ENCODE peak calls at places on chromosomes 4 and X, in ten cellular contexts. One of them, this sample, is unnamed.

GRCh38 chrX:9911479-9911878 is 55.7 kb upstream of the CLDN34 start:
- DNase-seq in HFF-Myc: no peak
- DNase-seq in ovary: no peak
- DNase-seq in fibroblast of pulmonary artery: peak
- DNase-seq in AG04449: no peak
- DNase-seq in choroid plexus epithelial cell: peak
- DNase-seq in A549: no peak
- DNase-seq in AG10803: peak
- DNase-seq in sigmoid colon: no peak
- DNase-seq in GM12865: no peak
- DNase-seq in this sample: no peak

GRCh38 chr4:107044170-107044569 is 8.1 kb upstream of the DKK2 start:
- DNase-seq in HFF-Myc: no peak
- DNase-seq in ovary: no peak
- DNase-seq in fibroblast of pulmonary artery: no peak
- DNase-seq in AG04449: no peak
- DNase-seq in choroid plexus epithelial cell: peak
- DNase-seq in A549: no peak
- DNase-seq in AG10803: no peak
- DNase-seq in sigmoid colon: no peak
- DNase-seq in GM12865: no peak
- DNase-seq in this sample: no peak

GRCh38 chr4:5888222-5888701 is 4.6 kb downstream of the CRMP1 start:
- DNase-seq in HFF-Myc: no peak
- DNase-seq in ovary: no peak
- DNase-seq in fibroblast of pulmonary artery: no peak
- DNase-seq in AG04449: no peak
- DNase-seq in choroid plexus epithelial cell: no peak
- DNase-seq in A549: no peak
- DNase-seq in AG10803: no peak
- DNase-seq in sigmoid colon: no peak
- DNase-seq in GM12865: no peak
- DNase-seq in this sample: no peak

GRCh38 chrX:47697171-47697570 is 38.2 kb upstream of the UXT start:
- DNase-seq in HFF-Myc: no peak
- DNase-seq in ovary: no peak
- DNase-seq in fibroblast of pulmonary artery: peak
- DNase-seq in AG04449: no peak
- DNase-seq in choroid plexus epithelial cell: peak
- DNase-seq in A549: no peak
- DNase-seq in AG10803: peak
- DNase-seq in sigmoid colon: no peak
- DNase-seq in GM12865: no peak
- DNase-seq in this sample: no peak

GRCh38 chrX:147832707-147833348 is 78.9 kb upstream of the FMR1 start:
- DNase-seq in HFF-Myc: no peak
- DNase-seq in ovary: no peak
- DNase-seq in fibroblast of pulmonary artery: no peak
- DNase-seq in AG04449: no peak
- DNase-seq in choroid plexus epithelial cell: no peak
- DNase-seq in A549: no peak
- DNase-seq in AG10803: no peak
- DNase-seq in sigmoid colon: no peak
- DNase-seq in GM12865: no peak
- DNase-seq in this sample: no peak

GRCh38 chr4:6887591-6888371 is 21.8 kb upstream of the TBC1D14 start:
- DNase-seq in HFF-Myc: no peak
- DNase-seq in ovary: no peak
- DNase-seq in fibroblast of pulmonary artery: no peak
- DNase-seq in AG04449: no peak
- DNase-seq in choroid plexus epithelial cell: peak
- DNase-seq in A549: no peak
- DNase-seq in AG10803: no peak
- DNase-seq in sigmoid colon: no peak
- DNase-seq in GM12865: no peak
- DNase-seq in this sample: no peak

GRCh38 chr4:87502580-87503238 is 26.5 kb downstream of the SPARCL1 start:
- DNase-seq in HFF-Myc: no peak
- DNase-seq in ovary: no peak
- DNase-seq in fibroblast of pulmonary artery: peak
- DNase-seq in AG04449: no peak
- DNase-seq in choroid plexus epithelial cell: peak
- DNase-seq in A549: no peak
- DNase-seq in AG10803: peak
- DNase-seq in sigmoid colon: no peak
- DNase-seq in GM12865: no peak
- DNase-seq in this sample: no peak

GRCh38 chrX:5646818-5647217 is 581.8 kb downstream of the NLGN4X start:
- DNase-seq in HFF-Myc: no peak
- DNase-seq in ovary: no peak
- DNase-seq in fibroblast of pulmonary artery: no peak
- DNase-seq in AG04449: no peak
- DNase-seq in choroid plexus epithelial cell: no peak
- DNase-seq in A549: no peak
- DNase-seq in AG10803: no peak
- DNase-seq in sigmoid colon: no peak
- DNase-seq in GM12865: peak
- DNase-seq in this sample: no peak

GRCh38 chr4:104728380-104729122 is 233.9 kb upstream of the CXXC4 start:
- DNase-seq in HFF-Myc: no peak
- DNase-seq in ovary: no peak
- DNase-seq in fibroblast of pulmonary artery: peak
- DNase-seq in AG04449: no peak
- DNase-seq in choroid plexus epithelial cell: peak
- DNase-seq in A549: peak
- DNase-seq in AG10803: peak
- DNase-seq in sigmoid colon: no peak
- DNase-seq in GM12865: no peak
- DNase-seq in this sample: no peak

GRCh38 chr4:118557298-118557851 is 127.8 kb upstream of the METTL14 start:
- DNase-seq in HFF-Myc: peak
- DNase-seq in ovary: no peak
- DNase-seq in fibroblast of pulmonary artery: peak
- DNase-seq in AG04449: peak
- DNase-seq in choroid plexus epithelial cell: peak
- DNase-seq in A549: no peak
- DNase-seq in AG10803: peak
- DNase-seq in sigmoid colon: no peak
- DNase-seq in GM12865: peak
- DNase-seq in this sample: no peak

GRCh38 chr4:137193564-137193963 is 338.7 kb downstream of the PCDH18 start:
- DNase-seq in HFF-Myc: no peak
- DNase-seq in ovary: no peak
- DNase-seq in fibroblast of pulmonary artery: no peak
- DNase-seq in AG04449: no peak
- DNase-seq in choroid plexus epithelial cell: no peak
- DNase-seq in A549: no peak
- DNase-seq in AG10803: no peak
- DNase-seq in sigmoid colon: no peak
- DNase-seq in GM12865: no peak
- DNase-seq in this sample: no peak

GRCh38 chr4:180827193-180827592 is 1416.0 kb upstream of the TENM3 start:
- DNase-seq in HFF-Myc: no peak
- DNase-seq in ovary: no peak
- DNase-seq in fibroblast of pulmonary artery: peak
- DNase-seq in AG04449: no peak
- DNase-seq in choroid plexus epithelial cell: peak
- DNase-seq in A549: no peak
- DNase-seq in AG10803: peak
- DNase-seq in sigmoid colon: no peak
- DNase-seq in GM12865: no peak
- DNase-seq in this sample: peak

GRCh38 chr4:73917081-73917501 is 47.9 kb downstream of the CXCL1 start:
- DNase-seq in HFF-Myc: peak
- DNase-seq in ovary: no peak
- DNase-seq in fibroblast of pulmonary artery: peak
- DNase-seq in AG04449: peak
- DNase-seq in choroid plexus epithelial cell: peak
- DNase-seq in A549: peak
- DNase-seq in AG10803: peak
- DNase-seq in sigmoid colon: no peak
- DNase-seq in GM12865: no peak
- DNase-seq in this sample: peak

GRCh38 chr4:130257271-130257670 is 1161.3 kb downstream of the C4orf33 start:
- DNase-seq in HFF-Myc: no peak
- DNase-seq in ovary: no peak
- DNase-seq in fibroblast of pulmonary artery: peak
- DNase-seq in AG04449: peak
- DNase-seq in choroid plexus epithelial cell: peak
- DNase-seq in A549: peak
- DNase-seq in AG10803: peak
- DNase-seq in sigmoid colon: no peak
- DNase-seq in GM12865: no peak
- DNase-seq in this sample: no peak

GRCh38 chr4:178672512-178672911 is 1230.3 kb upstream of the AGA start:
- DNase-seq in HFF-Myc: no peak
- DNase-seq in ovary: no peak
- DNase-seq in fibroblast of pulmonary artery: no peak
- DNase-seq in AG04449: no peak
- DNase-seq in choroid plexus epithelial cell: no peak
- DNase-seq in A549: no peak
- DNase-seq in AG10803: no peak
- DNase-seq in sigmoid colon: no peak
- DNase-seq in GM12865: no peak
- DNase-seq in this sample: no peak

GRCh38 chr4:178665916-178666315 is 1223.7 kb upstream of the AGA start:
- DNase-seq in HFF-Myc: no peak
- DNase-seq in ovary: no peak
- DNase-seq in fibroblast of pulmonary artery: no peak
- DNase-seq in AG04449: no peak
- DNase-seq in choroid plexus epithelial cell: no peak
- DNase-seq in A549: no peak
- DNase-seq in AG10803: no peak
- DNase-seq in sigmoid colon: no peak
- DNase-seq in GM12865: no peak
- DNase-seq in this sample: no peak

DNA sequence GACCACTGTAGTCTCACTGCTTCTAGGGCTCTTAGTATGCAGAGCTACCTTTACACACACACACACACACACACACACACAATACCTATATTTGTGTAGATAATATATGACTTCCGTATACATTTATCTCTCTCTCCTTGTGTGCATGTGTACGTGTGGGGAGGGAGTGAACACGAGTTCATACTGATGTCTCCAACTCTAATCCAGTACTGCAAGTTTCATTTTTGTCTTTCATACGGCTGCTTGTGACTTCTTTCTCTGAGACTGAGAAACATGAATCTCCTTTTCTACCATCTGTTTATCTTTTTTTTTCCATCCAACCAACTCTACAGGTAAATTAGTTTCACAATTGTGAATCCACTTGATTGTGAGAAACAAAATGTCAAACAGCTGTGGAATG is 1229.5 kb upstream of the AGA start:
- DNase-seq in HFF-Myc: no peak
- DNase-seq in ovary: no peak
- DNase-seq in fibroblast of pulmonary artery: no peak
- DNase-seq in AG04449: no peak
- DNase-seq in choroid plexus epithelial cell: no peak
- DNase-seq in A549: no peak
- DNase-seq in AG10803: no peak
- DNase-seq in sigmoid colon: no peak
- DNase-seq in GM12865: no peak
- DNase-seq in this sample: no peak
- H3K4me3 ChIP-seq in HFF-Myc: no peak
- H3K4me3 ChIP-seq in ovary: no peak
- H3K4me3 ChIP-seq in fibroblast of pulmonary artery: no peak
- H3K4me3 ChIP-seq in AG04449: no peak
- H3K4me3 ChIP-seq in choroid plexus epithelial cell: no peak
- H3K4me3 ChIP-seq in A549: no peak
- H3K4me3 ChIP-seq in AG10803: no peak
- H3K4me3 ChIP-seq in sigmoid colon: no peak
- H3K4me3 ChIP-seq in GM12865: no peak
- H3K4me3 ChIP-seq in this sample: no peak

GRCh38 chr4:173318648-173319211 is 15.4 kb downstream of the HMGB2 start:
- DNase-seq in HFF-Myc: no peak
- DNase-seq in ovary: no peak
- DNase-seq in fibroblast of pulmonary artery: peak
- DNase-seq in AG04449: no peak
- DNase-seq in choroid plexus epithelial cell: peak
- DNase-seq in A549: peak
- DNase-seq in AG10803: peak
- DNase-seq in sigmoid colon: no peak
- DNase-seq in GM12865: no peak
- DNase-seq in this sample: no peak
- TF ChIP-seq CTCF in HFF-Myc: no peak
- TF ChIP-seq CTCF in ovary: peak
- TF ChIP-seq CTCF in fibroblast of pulmonary artery: peak
- TF ChIP-seq CTCF in AG04449: no peak
- TF ChIP-seq CTCF in choroid plexus epithelial cell: peak
- TF ChIP-seq CTCF in A549: peak
- TF ChIP-seq CTCF in AG10803: peak
- TF ChIP-seq CTCF in sigmoid colon: peak
- TF ChIP-seq CTCF in GM12865: no peak
- TF ChIP-seq CTCF in this sample: peak

DNA sequence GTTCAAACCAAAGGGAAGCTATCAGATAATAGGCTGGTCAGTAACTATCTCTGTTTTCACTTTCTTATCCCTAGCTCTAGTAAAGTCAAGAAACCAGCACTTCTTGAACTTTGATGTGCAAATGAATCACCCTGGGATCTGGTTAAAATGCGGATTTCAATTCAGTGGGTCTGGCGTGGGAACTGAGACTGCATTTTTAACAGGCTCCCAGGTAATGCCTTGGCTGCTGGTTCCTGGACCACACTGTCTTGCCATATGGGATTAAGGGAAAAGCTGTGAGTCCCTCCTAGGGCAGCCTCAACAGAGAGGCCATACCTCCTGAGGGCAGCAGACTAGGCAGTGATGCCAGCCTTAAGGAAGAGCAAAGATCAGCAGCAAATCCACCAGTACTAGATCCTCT is 1.7 kb downstream of the RNF175 start:
- DNase-seq in HFF-Myc: no peak
- DNase-seq in ovary: no peak
- DNase-seq in fibroblast of pulmonary artery: no peak
- DNase-seq in AG04449: no peak
- DNase-seq in choroid plexus epithelial cell: no peak
- DNase-seq in A549: no peak
- DNase-seq in AG10803: no peak
- DNase-seq in sigmoid colon: no peak
- DNase-seq in GM12865: no peak
- DNase-seq in this sample: no peak
- H3K4me3 ChIP-seq in HFF-Myc: no peak
- H3K4me3 ChIP-seq in ovary: no peak
- H3K4me3 ChIP-seq in fibroblast of pulmonary artery: no peak
- H3K4me3 ChIP-seq in AG04449: no peak
- H3K4me3 ChIP-seq in choroid plexus epithelial cell: no peak
- H3K4me3 ChIP-seq in A549: no peak
- H3K4me3 ChIP-seq in AG10803: no peak
- H3K4me3 ChIP-seq in sigmoid colon: no peak
- H3K4me3 ChIP-seq in GM12865: no peak
- H3K4me3 ChIP-seq in this sample: no peak

DNA sequence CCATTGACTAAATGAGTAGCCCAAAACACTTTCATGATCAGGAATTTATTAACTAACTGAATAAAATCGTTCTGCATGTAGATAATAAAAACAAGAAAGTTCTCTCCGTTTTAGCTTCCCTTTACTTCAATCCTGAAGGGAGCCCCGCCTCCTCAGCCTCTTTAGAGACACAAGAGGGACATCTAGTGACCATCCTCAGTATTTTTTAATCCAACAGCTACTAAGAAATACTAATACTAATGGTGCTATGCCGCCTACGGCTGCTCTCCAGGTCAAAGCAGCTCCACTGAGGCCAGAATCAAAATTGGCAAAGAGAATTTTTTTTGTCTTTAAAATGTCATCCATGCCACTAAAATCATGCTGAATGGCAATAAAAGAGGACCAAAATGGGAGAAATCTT is 3.2 kb upstream of the PCDH19 start:
- DNase-seq in HFF-Myc: peak
- DNase-seq in ovary: peak
- DNase-seq in fibroblast of pulmonary artery: peak
- DNase-seq in AG04449: no peak
- DNase-seq in choroid plexus epithelial cell: peak
- DNase-seq in A549: peak
- DNase-seq in AG10803: peak
- DNase-seq in sigmoid colon: no peak
- DNase-seq in GM12865: peak
- DNase-seq in this sample: peak
- TF ChIP-seq CTCF in HFF-Myc: peak
- TF ChIP-seq CTCF in ovary: peak
- TF ChIP-seq CTCF in fibroblast of pulmonary artery: peak
- TF ChIP-seq CTCF in AG04449: peak
- TF ChIP-seq CTCF in choroid plexus epithelial cell: peak
- TF ChIP-seq CTCF in A549: peak
- TF ChIP-seq CTCF in AG10803: peak
- TF ChIP-seq CTCF in sigmoid colon: peak
- TF ChIP-seq CTCF in GM12865: peak
- TF ChIP-seq CTCF in this sample: peak

This sample was measured in AG09309.